ENCODE peak calls at places on chromosomes 2 and 18, in seven cellular contexts. A is mesenchymal stem cell, H is H9, J is mesendoderm, F is H1, W is neuronal stem cell, Z is trophoblast cell. R is an unnamed sample.

GRCh38 chr2:8674420-8675009 is 7.3 kb upstream of the ID2 start:
- DNase-seq in J (peak; percentile 37), Z (no peak), W (no peak), H (no peak), A (no peak), F (no peak), R (no peak)

GRCh38 chr2:71710805-71711469 is 257.6 kb downstream of the DYSF start:
- DNase-seq in W (no peak), F (no peak), Z (no peak), A (no peak), H (no peak), J (no peak), R (no peak)

GRCh38 chr2:226796012-226796839 is 3.4 kb downstream of the IRS1 start:
- DNase-seq in Z (no peak), J (no peak), H (no peak), A (no peak), F (no peak), W (no peak), R (peak; percentile 14)

GRCh38 chr18:427005-427404 is 73.5 kb downstream of the COLEC12 start:
- DNase-seq in J (no peak), H (no peak), F (no peak), A (peak; percentile 50), Z (no peak), W (no peak), R (peak; percentile 82)

GRCh38 chr2:88159955-88160415 is 10.2 kb upstream of the THNSL2 start:
- DNase-seq in H (peak; percentile 58), F (no peak), W (peak; percentile 51), Z (peak; percentile 55), A (peak; percentile 73), J (peak; percentile 78), R (peak; percentile 67)

GRCh38 chr2:20632446-20632990 is 18.4 kb downstream of the HS1BP3 start:
- DNase-seq in J (no peak), W (no peak), Z (no peak), F (no peak), H (no peak), A (no peak), R (no peak)

GRCh38 chr18:475202-475624 is 25.3 kb downstream of the COLEC12 start:
- DNase-seq in F (no peak), Z (no peak), W (no peak), A (peak; percentile 74), J (peak; percentile 97), H (peak; percentile 79), R (peak; percentile 78)

GRCh38 chr2:205946226-205946625 is 139.7 kb downstream of the INO80D start:
- DNase-seq in F (no peak), Z (no peak), A (no peak), W (no peak), H (no peak), J (peak; percentile 26), R (no peak)

GRCh38 chr18:8816805-8817204 is 111.4 kb downstream of the MTCL1 start:
- DNase-seq in F (no peak), J (no peak), W (no peak), A (peak; percentile 62), H (no peak), Z (no peak), R (peak; percentile 84)

GRCh38 chr2:144458536-144458935 is 61.4 kb downstream of the ZEB2 start:
- DNase-seq in J (no peak), W (no peak), Z (no peak), A (no peak), H (no peak), F (no peak), R (no peak)

GRCh38 chr2:134217924-134218323 is 35.9 kb upstream of the MGAT5 start:
- DNase-seq in H (no peak), F (no peak), Z (peak; percentile 17), W (no peak), A (peak; percentile 26), J (no peak), R (peak; percentile 34)

GRCh38 chr2:120552800-120553471 is 182.7 kb upstream of the GLI2 start:
- DNase-seq in J (peak; percentile 95), H (peak; percentile 95), F (peak; percentile 91), A (peak; percentile 64), W (peak; percentile 64), Z (peak; percentile 80), R (peak; percentile 23)

GRCh38 chr2:229715895-229716507 is 1.6 kb upstream of the DNER start:
- DNase-seq in W (peak; percentile 18), J (peak; percentile 62), F (peak; percentile 61), H (peak; percentile 55), Z (no peak), A (no peak), R (no peak)

GRCh38 chr2:136985044-136985443 is 219.7 kb downstream of the THSD7B start:
- DNase-seq in Z (peak; percentile 22), H (no peak), A (no peak), J (peak; percentile 67), W (no peak), F (no peak), R (no peak)

GRCh38 chr18:6414723-6415362 is at the start of gene L3MBTL4:
- DNase-seq in A (no peak), F (peak; percentile 72), W (no peak), J (peak; percentile 38), H (peak; percentile 52), Z (peak; percentile 13), R (no peak)

GRCh38 chr2:23900133-23900926 is 26.6 kb downstream of the ATAD2B start:
- DNase-seq in F (no peak), W (no peak), H (no peak), Z (peak; percentile 1), A (no peak), J (no peak), R (peak; percentile 69)

GRCh38 chr2:130864830-130865229 is 28.1 kb downstream of the ARHGEF4 start:
- DNase-seq in Z (peak; percentile 71), J (no peak), H (peak; percentile 17), A (no peak), W (no peak), F (no peak), R (peak; percentile 78)

GRCh38 chr18:30639361-30639760 is 403.2 kb downstream of the DSC3 start:
- DNase-seq in F (no peak), A (no peak), H (no peak), W (no peak), J (no peak), Z (no peak), R (no peak)

GRCh38 chr2:84708442-84708841 is 172.4 kb downstream of the TRABD2A start:
- DNase-seq in Z (no peak), W (no peak), A (no peak), F (no peak), J (no peak), H (no peak), R (no peak)

GRCh38 chr2:235098273-235098672 is 146.5 kb downstream of the SH3BP4 start:
- DNase-seq in H (no peak), Z (no peak), J (no peak), A (no peak), W (no peak), F (peak; percentile 30), R (no peak)

GRCh38 chr18:55452123-55452611 is 135.8 kb downstream of the TCF4 start:
- DNase-seq in F (no peak), H (no peak), J (no peak), A (no peak), Z (no peak), W (no peak), R (no peak)

GRCh38 chr18:58579561-58580047 is 49.3 kb downstream of the ALPK2 start:
- DNase-seq in F (no peak), A (no peak), H (no peak), J (peak; percentile 54), Z (peak; percentile 84), W (no peak), R (peak; percentile 91)

GRCh38 chr2:189144700-189145211 is 34.8 kb downstream of the COL5A2 start:
- DNase-seq in H (no peak), F (no peak), J (peak; percentile 64), Z (no peak), W (no peak), A (peak; percentile 58), R (peak; percentile 59)

GRCh38 chr2:88919087-88919738 is 227.7 kb downstream of the RPIA start:
- DNase-seq in A (no peak), J (peak; percentile 28), F (no peak), W (no peak), H (no peak), Z (no peak), R (peak; percentile 34)

GRCh38 chr18:11800947-11801346 is 50.3 kb upstream of the CHMP1B start:
- DNase-seq in W (no peak), Z (no peak), J (no peak), H (no peak), F (no peak), A (no peak), R (no peak)

GRCh38 chr2:169182573-169182972 is 113.2 kb downstream of the DHRS9 start:
- DNase-seq in A (no peak), F (no peak), Z (no peak), J (no peak), H (no peak), W (no peak), R (no peak)
- H2BK5ac ChIP-seq in A (no peak overlapping the region), F (no peak overlapping the region), Z (no peak overlapping the region), J (no peak overlapping the region), H (no peak overlapping the region), W (no peak overlapping the region), R (no peak overlapping the region)

GRCh38 chr2:6554403-6554802 is 311.3 kb downstream of the CMPK2 start:
- DNase-seq in F (no peak), H (no peak), Z (no peak), A (no peak), J (no peak), W (no peak), R (no peak)
- H2BK5ac ChIP-seq in F (no peak overlapping the region), H (no peak overlapping the region), Z (no peak overlapping the region), A (no peak overlapping the region), J (no peak overlapping the region), W (no peak overlapping the region), R (no peak overlapping the region)

GRCh38 chr2:22481507-22482217 is 903.3 kb upstream of the KLHL29 start:
- DNase-seq in F (no peak), J (no peak), W (no peak), H (no peak), Z (no peak), A (peak; percentile 12), R (no peak)

DNA sequence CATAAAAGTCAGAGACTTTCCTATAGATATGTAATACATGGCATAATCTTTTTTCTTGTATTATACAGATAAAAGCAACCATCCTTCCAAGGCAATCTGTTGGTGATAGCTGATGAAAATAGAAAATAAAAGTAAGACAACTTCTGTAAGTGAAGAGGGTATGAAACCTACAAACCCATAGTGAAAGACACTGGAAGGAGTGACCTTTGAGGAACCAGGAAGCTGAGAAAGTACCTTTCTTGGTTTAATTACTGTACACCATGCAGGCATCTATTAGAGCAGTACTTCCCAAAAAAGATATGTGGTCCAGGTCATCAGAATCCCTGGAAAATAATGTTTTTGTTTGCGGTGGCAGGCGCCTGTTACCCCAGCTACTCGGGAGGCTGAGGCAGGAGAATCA is 906.6 kb upstream of the KLHL29 start:
- DNase-seq in F (no peak), H (no peak), A (no peak), W (no peak), Z (no peak), J (no peak), R (no peak)
- H2BK5ac ChIP-seq in F (no peak overlapping the region), H (no peak overlapping the region), A (no peak overlapping the region), W (no peak overlapping the region), Z (no peak overlapping the region), J (no peak overlapping the region), R (no peak overlapping the region)

GRCh38 chr18:60070631-60071030 is 170.8 kb downstream of the PMAIP1 start:
- DNase-seq in Z (no peak), J (no peak), H (no peak), W (no peak), A (peak; percentile 62), F (no peak), R (no peak)

DNA sequence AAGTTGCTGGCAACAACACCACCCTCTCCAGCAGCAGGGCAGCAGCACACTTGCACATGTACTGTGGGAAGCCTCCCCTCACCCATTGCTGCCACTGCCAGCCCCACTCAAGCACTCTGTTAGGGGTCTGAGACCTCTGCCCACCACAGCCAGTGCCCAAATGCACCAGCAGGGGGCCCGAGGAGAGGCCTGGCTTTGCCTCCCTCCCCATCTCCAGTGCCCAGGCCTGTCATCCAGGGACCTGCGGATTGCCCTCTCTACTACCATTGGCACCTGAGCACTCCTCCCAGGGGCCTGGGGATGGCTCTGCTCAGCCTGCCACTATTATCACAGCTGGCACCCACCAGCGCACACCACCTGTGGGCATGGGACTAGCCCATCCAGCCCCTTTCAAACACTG is 175.7 kb downstream of the PMAIP1 start:
- DNase-seq in F (no peak), J (no peak), Z (no peak), H (no peak), A (no peak), W (no peak), R (no peak)
- H2BK5ac ChIP-seq in F (no peak overlapping the region), J (no peak overlapping the region), Z (no peak overlapping the region), H (no peak overlapping the region), A (no peak overlapping the region), W (peak overlapping the region; percentile 75), R (no peak overlapping the region)